ENCODE peak calls at places on chromosomes 16 and 17, in nine cellular contexts. C is esophagus muscularis mucosa, F is GM23338, M is Peyer's patch, E is GM12878, L is progenitor cell of endocrine pancreas, H is kidney epithelial cell, V is BJ, J is psoas muscle. X is an unnamed sample.

GRCh38 chr17:50114849-50115357 is 15.1 kb downstream of the SAMD14 start:
- DNase-seq in J (no peak), E (no peak), H (no peak), C (no peak), V (no peak), L (no peak), F (peak; percentile 94), M (no peak), X (no peak)

GRCh38 chr16:66930189-66930588 is 4.0 kb downstream of the CIAO2B start:
- DNase-seq in V (no peak), J (peak; percentile 85), F (no peak), E (no peak), M (no peak), C (no peak), H (peak; percentile 68), L (no peak), X (no peak)

GRCh38 chr17:76824103-76824502 is 44.1 kb upstream of the MGAT5B start:
- DNase-seq in M (no peak), L (no peak), E (no peak), J (no peak), C (no peak), F (no peak), H (peak; percentile 50), V (no peak), X (no peak)

GRCh38 chr16:31201511-31202401 is 804 bp downstream of the PYCARD start:
- DNase-seq in E (no peak), V (no peak), L (peak; percentile 32), J (peak; percentile 66), M (peak; percentile 66), F (peak; percentile 79), H (no peak), C (no peak), X (peak; percentile 30)

GRCh38 chr17:17205368-17206148 is 575 bp downstream of the PLD6 start:
- DNase-seq in F (peak; percentile 40), M (peak; percentile 60), L (no peak), V (no peak), E (peak; percentile 23), H (peak; percentile 5), J (peak; percentile 80), C (no peak), X (no peak)

GRCh38 chr16:53744449-53744848 is 40.5 kb downstream of the FTO start:
- DNase-seq in V (no peak), E (no peak), L (no peak), M (no peak), H (no peak), J (no peak), C (no peak), F (peak; percentile 14), X (no peak)

GRCh38 chr17:82415336-82415735 is 2.8 kb upstream of the HEXD start:
- DNase-seq in E (no peak), V (no peak), M (no peak), H (no peak), L (no peak), C (no peak), J (no peak), F (no peak), X (no peak)

GRCh38 chr16:89242795-89243200 is 25.3 kb downstream of the ZNF778 start:
- DNase-seq in L (no peak), C (no peak), J (no peak), F (peak; percentile 34), M (no peak), H (no peak), V (no peak), E (no peak), X (no peak)

GRCh38 chr16:70364399-70364798 is 17.7 kb downstream of the DDX19A start:
- DNase-seq in L (no peak), C (no peak), H (no peak), V (no peak), E (no peak), J (no peak), M (no peak), F (no peak), X (no peak)

GRCh38 chr16:11871193-11871592 is 19.9 kb upstream of the RSL1D1 start:
- DNase-seq in J (no peak), M (no peak), H (no peak), L (no peak), C (no peak), V (no peak), F (peak; percentile 78), E (no peak), X (no peak)

GRCh38 chr17:30095507-30096244 is 20.9 kb upstream of the NSRP1 start:
- DNase-seq in V (peak; percentile 50), J (no peak), L (no peak), E (peak; percentile 36), H (peak; percentile 54), M (no peak), C (peak; percentile 42), F (peak; percentile 76), X (no peak)

GRCh38 chr17:70029019-70029767 is 45.8 kb upstream of the KCNJ16 start:
- DNase-seq in F (no peak), M (no peak), E (no peak), J (no peak), L (no peak), C (no peak), V (no peak), H (no peak), X (no peak)

GRCh38 chr17:50003916-50004315 is 8.9 kb upstream of the DLX3 start:
- DNase-seq in M (no peak), C (no peak), F (no peak), E (no peak), H (no peak), J (no peak), V (no peak), L (no peak), X (no peak)

GRCh38 chr17:2770129-2770528 is 20.7 kb upstream of the CCDC92B start:
- DNase-seq in H (no peak), F (no peak), M (no peak), V (no peak), C (no peak), E (no peak), L (no peak), J (no peak), X (no peak)

GRCh38 chr16:48434653-48435318 is 49.6 kb upstream of the SIAH1 start:
- DNase-seq in H (no peak), F (no peak), M (no peak), J (no peak), C (no peak), L (no peak), E (no peak), V (no peak), X (no peak)

GRCh38 chr16:50136399-50136798 is 16.7 kb upstream of the TENT4B start:
- DNase-seq in H (no peak), M (no peak), V (no peak), L (no peak), J (no peak), E (no peak), C (no peak), F (peak; percentile 30), X (no peak)
- TF ChIP-seq CTCF in H (no peak), M (no peak), V (peak; percentile 7), L (no peak), J (no peak), E (no peak), C (no peak), F (peak; percentile 41), X (no peak)

GRCh38 chr16:84899414-84899813 is 79.6 kb downstream of the CRISPLD2 start:
- DNase-seq in E (no peak), H (no peak), V (no peak), F (no peak), L (no peak), M (no peak), C (no peak), J (no peak), X (no peak)

GRCh38 chr16:84897911-84898377 is 78.2 kb downstream of the CRISPLD2 start:
- DNase-seq in J (no peak), C (no peak), E (no peak), M (no peak), V (no peak), F (no peak), L (no peak), H (no peak), X (no peak)

GRCh38 chr16:84898447-84898846 is 78.7 kb downstream of the CRISPLD2 start:
- DNase-seq in M (no peak), C (no peak), L (no peak), F (no peak), V (no peak), J (no peak), H (no peak), E (no peak), X (no peak)

GRCh38 chr16:84895016-84895415 is 75.2 kb downstream of the CRISPLD2 start:
- DNase-seq in F (no peak), E (no peak), L (no peak), V (no peak), J (no peak), M (no peak), H (no peak), C (no peak), X (no peak)

DNA sequence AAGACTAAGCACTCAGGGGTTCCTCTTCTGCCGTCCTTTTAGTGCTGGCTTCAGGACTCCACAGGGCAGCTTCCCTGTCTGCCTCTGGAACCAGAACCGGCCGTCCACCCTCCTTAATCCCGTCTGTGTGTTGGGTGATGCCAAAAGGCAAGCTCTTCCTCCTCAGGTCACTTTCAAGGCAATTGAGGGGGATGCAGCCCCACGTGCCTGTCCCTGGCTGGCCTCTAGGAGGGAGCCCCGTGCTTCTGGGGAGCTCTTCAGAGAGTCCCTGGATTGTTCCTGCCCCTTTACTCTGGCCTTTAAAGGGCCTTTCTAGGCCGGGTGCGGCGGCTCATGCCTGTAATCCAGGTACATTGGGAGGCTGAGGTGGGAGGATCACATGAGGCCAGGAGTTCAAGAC is 77.1 kb downstream of the CRISPLD2 start:
- DNase-seq in H (no peak), J (no peak), E (no peak), L (no peak), F (peak; percentile 34), M (no peak), C (no peak), V (no peak), X (no peak)
- TF ChIP-seq CTCF in H (no peak), J (no peak), E (no peak), L (no peak), F (peak; percentile 21), M (no peak), C (no peak), V (no peak), X (no peak)

GRCh38 chr17:58254803-58255202 is 16.4 kb downstream of the LPO start:
- DNase-seq in M (no peak), L (no peak), H (no peak), V (no peak), E (no peak), J (no peak), F (peak; percentile 79), C (no peak), X (no peak)
- TF ChIP-seq CTCF in M (no peak), L (peak; percentile 46), H (peak; percentile 31), V (no peak), E (peak; percentile 25), J (no peak), F (peak; percentile 67), C (no peak), X (no peak)

DNA sequence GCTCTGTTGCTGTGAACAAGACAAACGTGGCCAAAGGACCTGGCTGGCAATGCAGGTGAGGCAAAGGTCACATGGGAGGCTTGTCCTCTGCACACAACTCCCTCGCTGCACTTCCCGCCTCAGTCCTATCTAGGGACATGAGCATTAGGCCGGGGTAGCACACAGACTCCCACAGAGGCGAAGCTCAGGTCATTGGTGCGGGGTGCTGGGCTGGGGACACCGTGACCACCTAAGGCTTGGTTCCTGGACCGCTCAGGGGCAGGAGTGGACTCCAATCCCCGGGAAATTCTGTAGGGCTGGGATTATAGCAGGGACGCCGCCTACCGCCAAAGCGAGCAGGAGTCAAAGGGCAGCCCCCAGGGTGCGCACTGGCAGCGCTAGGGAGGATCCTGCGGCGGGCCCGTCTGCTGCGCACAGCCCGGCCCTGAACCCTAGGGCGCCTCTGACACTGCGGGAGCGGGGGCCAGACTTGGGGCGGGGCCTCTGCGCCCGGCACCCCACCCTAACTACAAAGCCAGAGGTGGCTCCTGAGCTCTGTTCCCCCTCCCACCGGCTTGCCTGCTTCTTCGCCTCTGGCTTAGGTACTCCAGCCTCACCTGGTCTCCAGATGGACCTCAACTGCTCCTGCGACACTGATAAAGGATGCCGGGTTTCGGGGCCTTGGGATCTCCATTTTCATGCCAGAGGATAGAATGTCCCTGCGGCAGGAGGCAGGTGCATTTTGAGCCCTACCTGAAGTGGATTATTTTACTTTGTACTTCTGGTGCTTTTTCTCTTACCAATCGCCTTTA is 3.9 kb upstream of the MT1B start:
- DNase-seq in E (no peak), J (no peak), M (no peak), V (no peak), H (no peak), C (no peak), F (peak; percentile 67), L (no peak), X (peak; percentile 43)
- TF ChIP-seq CTCF in E (no peak), J (no peak), M (no peak), V (no peak), H (no peak), C (no peak), F (no peak), L (peak; percentile 9), X (no peak)